ENCODE peak calls at places on chromosomes 12 and 14, in six cellular contexts. W, U, L, K, Z and G are unnamed samples. For H3K27me3, the result is how much of the 10 kb centered on the place peaks cover.

GRCh38 chr12:131046813-131047788 is 93.4 kb downstream of the ADGRD1 start:
- DNase-seq in W (peak), U (peak), L (no peak), K (peak), Z (no peak), G (peak)

GRCh38 chr12:15863984-15864383 is 18.2 kb upstream of the STRAP start:
- DNase-seq in W (no peak), U (no peak), L (no peak), K (no peak), Z (no peak), G (no peak)

GRCh38 chr14:90039253-90040010 is 22.4 kb upstream of the KCNK13 start:
- DNase-seq in W (no peak), U (no peak), L (no peak), K (no peak), Z (no peak), G (no peak)

GRCh38 chr14:68653108-68653507 is 139.8 kb downstream of the ZFP36L1 start:
- DNase-seq in W (no peak), U (no peak), L (peak), K (no peak), Z (no peak), G (no peak)

GRCh38 chr12:124231980-124232653 is 62.8 kb upstream of the RFLNA start:
- DNase-seq in W (peak), U (no peak), L (no peak), K (peak), Z (no peak), G (no peak)

GRCh38 chr12:49301759-49302158 is 6.8 kb downstream of the PRPH start:
- DNase-seq in W (no peak), U (no peak), L (no peak), K (no peak), Z (no peak), G (no peak)

GRCh38 chr14:23608454-23608853 is 27.7 kb upstream of the DHRS2 start:
- DNase-seq in W (no peak), U (no peak), L (no peak), K (no peak), Z (no peak), G (no peak)

GRCh38 chr12:92128612-92129011 is 17.0 kb downstream of the BTG1 start:
- DNase-seq in W (no peak), U (no peak), L (no peak), K (no peak), Z (no peak), G (no peak)

GRCh38 chr14:75559451-75560187 is 18.8 kb upstream of the FLVCR2 start:
- DNase-seq in W (peak), U (no peak), L (peak), K (no peak), Z (peak), G (peak)

GRCh38 chr12:124510301-124510970 is 57.0 kb downstream of the NCOR2 start:
- DNase-seq in W (no peak), U (no peak), L (no peak), K (peak), Z (no peak), G (no peak)

GRCh38 chr14:102525213-102526143 is 15.9 kb upstream of the ANKRD9 start:
- DNase-seq in W (no peak), U (no peak), L (no peak), K (peak), Z (peak), G (no peak)

GRCh38 chr14:20609215-20610001 is 18.2 kb upstream of the RNASE12 start:
- DNase-seq in W (peak), U (no peak), L (peak), K (peak), Z (peak), G (peak)

GRCh38 chr14:100546051-100546443 is 41.2 kb downstream of the BEGAIN start:
- DNase-seq in W (peak), U (no peak), L (no peak), K (no peak), Z (peak), G (no peak)

GRCh38 chr12:90281156-90281868 is 572.7 kb upstream of the ATP2B1 start:
- DNase-seq in W (no peak), U (no peak), L (no peak), K (no peak), Z (no peak), G (no peak)

GRCh38 chr12:49264466-49264872 is 413 bp upstream of the TUBA1C start:
- DNase-seq in W (no peak), U (no peak), L (no peak), K (no peak), Z (peak), G (no peak)

GRCh38 chr12:28486521-28486920 is 296.3 kb downstream of the CCDC91 start:
- DNase-seq in W (no peak), U (no peak), L (no peak), K (no peak), Z (no peak), G (no peak)

GRCh38 chr12:65999564-66000280 is 130.8 kb downstream of the LLPH start:
- DNase-seq in W (no peak), U (no peak), L (no peak), K (no peak), Z (peak), G (peak)

GRCh38 chr14:64777461-64777860 is 73.2 kb downstream of the PLEKHG3 start:
- DNase-seq in W (no peak), U (no peak), L (no peak), K (no peak), Z (no peak), G (no peak)

GRCh38 chr12:52774629-52775250 is 2.4 kb downstream of the KRT76 start:
- DNase-seq in W (no peak), U (no peak), L (no peak), K (no peak), Z (no peak), G (no peak)

DNA sequence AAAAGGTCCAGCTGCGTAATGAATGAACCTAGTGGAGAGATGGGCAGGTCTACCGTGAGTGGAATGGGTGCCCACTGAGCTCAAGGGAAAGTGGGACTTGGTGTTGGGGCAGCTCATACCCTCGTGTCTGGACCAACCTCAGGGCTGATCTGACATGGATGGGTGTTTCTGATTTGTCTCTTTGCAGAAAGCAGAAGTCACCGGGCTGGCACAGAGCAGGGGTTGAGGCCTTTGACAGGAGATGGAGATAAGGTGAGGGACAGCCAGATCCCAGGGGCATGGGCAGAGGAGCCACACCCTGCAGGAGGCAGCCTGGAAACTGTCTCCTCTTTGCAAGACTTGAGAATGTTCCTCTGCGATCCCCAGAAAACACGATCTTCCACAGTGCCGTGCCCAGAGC is 20.9 kb upstream of the PPP1CC start:
- DNase-seq in W (no peak), U (no peak), L (no peak), K (no peak), Z (no peak), G (no peak)
- H3K27ac ChIP-seq in W (no peak), U (no peak), L (no peak), K (no peak), Z (no peak), G (no peak)

DNA sequence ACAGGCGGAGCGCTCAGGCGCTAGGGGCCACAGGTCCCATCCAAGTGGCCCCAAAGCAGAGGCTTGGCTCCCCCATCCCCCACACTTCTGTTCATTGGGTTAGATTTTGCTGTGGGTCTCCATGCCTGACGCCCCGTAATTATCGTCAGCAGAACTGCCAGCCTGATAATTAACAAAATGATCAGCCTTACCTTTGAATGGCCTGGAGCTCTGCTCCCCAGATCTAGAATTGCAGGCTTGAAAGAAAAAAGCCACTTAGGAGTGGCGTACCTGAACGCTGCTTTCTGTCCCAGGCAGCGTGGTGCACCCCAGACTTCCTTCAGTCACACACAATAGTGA is 28.7 kb upstream of the LRP1-AS start:
- DNase-seq in W (no peak), U (no peak), L (no peak), K (no peak), Z (no peak), G (no peak)
- TF ChIP-seq CTCF in W (no peak), U (no peak), L (no peak), K (peak), Z (no peak), G (peak)

GRCh38 chr12:112855375-112855774 is 51.4 kb upstream of the OAS1 start:
- DNase-seq in W (no peak), U (no peak), L (no peak), K (no peak), Z (no peak), G (no peak)

GRCh38 chr12:112862570-112863137 is 44.1 kb upstream of the OAS1 start:
- DNase-seq in W (no peak), U (no peak), L (no peak), K (no peak), Z (no peak), G (no peak)

GRCh38 chr12:112858776-112859175 is 48.0 kb upstream of the OAS1 start:
- DNase-seq in W (no peak), U (no peak), L (no peak), K (no peak), Z (no peak), G (no peak)

DNA sequence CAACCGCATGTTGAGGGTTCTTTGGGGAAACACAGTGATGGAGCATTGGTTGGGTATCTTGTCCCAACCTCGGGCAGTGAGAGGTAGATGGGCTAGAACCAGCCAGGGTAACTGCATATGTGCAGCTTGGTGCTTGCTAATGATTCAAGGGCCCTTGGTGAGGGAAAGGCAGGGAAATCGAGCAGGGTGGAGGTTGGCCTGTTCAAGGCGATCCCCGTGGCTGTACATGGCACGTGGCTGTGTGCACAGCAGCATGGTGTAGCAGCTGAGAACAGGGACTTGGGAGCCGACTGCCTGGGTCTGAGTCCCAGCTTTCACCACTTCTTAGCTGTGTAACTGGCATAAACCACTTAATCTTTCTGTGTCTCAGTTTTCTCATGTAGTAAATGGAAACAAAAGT is 45.5 kb upstream of the OAS1 start:
- DNase-seq in W (no peak), U (no peak), L (no peak), K (no peak), Z (no peak), G (no peak)
- H3K27me3 ChIP-seq in W (under half), U (under half), L (under half), K (under half), Z (under half), G (under half)

DNA sequence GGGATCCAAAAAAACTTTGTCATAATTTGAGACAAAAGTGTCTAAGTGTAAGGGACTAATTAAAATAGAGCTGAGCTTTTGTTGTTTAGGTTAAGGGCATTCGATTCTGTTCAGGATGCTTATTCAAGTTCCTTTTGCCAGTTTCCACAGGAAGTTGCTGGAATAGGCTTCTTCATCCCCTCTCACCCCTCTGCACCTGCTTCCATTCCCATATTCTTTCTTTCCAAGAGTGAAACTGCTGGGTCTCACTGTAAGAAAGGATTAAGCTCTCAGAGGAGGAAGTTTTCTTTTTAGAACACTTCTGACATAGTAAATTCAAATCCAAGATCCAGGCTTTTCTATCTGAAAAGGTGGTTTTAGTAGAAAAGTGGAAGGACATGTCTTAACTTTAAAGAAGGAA is 61.4 kb downstream of the POLR3B start:
- DNase-seq in W (no peak), U (no peak), L (no peak), K (no peak), Z (no peak), G (no peak)
- H3K27ac ChIP-seq in W (no peak), U (peak), L (no peak), K (no peak), Z (no peak), G (peak)

DNA sequence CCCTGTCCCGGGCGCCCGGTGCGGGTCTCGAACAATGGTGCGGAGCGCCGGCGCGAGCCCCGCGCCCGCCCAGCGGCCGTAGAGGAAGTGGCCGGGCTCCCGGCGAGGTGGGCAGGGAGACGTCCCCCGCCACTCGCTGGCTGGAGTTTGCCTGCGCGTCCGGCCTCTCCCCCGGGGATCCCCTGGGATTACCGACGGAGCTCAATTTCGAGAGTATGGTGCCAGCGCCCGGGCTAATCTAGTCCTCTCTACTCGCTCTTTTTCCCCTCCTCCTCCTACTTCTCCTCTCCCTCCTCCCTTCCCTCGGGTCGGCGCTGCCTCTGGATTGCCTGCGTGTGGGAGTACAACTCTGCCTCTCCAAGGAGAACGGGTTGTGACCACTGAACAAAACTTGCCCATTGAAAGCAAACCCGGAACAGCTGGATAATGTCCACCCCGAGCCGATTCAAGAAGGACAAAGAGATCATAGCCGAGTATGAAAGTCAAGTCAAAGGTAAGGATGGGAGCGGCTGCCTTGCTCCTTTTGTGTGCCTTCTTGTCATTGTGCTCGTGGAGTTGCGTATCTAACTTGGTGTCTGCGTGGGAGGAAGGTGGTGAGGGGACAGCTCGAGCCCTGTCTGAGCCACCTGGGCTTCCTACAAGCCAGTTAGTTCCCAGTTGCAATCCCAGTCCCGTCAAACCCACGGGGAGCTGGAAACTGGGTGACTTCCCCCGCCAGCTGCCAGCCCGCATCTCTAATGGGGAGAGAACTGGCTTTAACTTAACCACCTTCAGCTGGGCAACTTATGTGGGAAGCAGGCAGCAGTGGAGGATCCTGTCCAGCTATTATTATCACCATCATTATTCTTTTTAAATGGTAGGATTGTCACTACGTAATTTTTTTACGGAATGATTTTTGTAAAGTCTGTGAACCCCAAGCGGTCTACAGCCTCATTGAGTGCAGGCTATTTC is at the start of gene SRGAP1:
- DNase-seq in W (peak), U (peak), L (peak), K (peak), Z (peak), G (peak)
- TF ChIP-seq CTCF in W (no peak), U (no peak), L (no peak), K (no peak), Z (peak), G (no peak)

DNA sequence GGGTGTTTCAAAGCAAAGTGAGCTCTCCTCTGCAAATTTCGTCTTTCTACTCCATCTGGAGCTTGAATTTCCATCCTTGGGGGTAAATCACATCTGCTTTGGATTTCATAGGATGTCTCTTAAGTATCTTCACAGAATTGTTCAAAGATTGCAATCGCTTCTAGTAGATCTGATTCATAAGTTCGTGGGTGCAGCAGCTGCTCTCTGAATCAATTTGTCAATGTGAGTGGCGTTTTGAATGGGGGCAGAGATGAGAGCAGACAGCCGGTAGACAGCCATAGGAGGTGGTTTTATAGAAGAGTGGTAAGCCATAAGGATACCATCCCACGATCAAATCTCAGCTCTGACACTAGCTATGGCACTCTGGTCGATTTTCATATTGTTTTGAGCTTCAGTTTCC is 146.0 kb upstream of the RPH3A start:
- DNase-seq in W (no peak), U (no peak), L (no peak), K (no peak), Z (no peak), G (no peak)
- H3K27me3 ChIP-seq in W (under half), U (under half), L (under half), K (under half), Z (under half), G (under half)

DNA sequence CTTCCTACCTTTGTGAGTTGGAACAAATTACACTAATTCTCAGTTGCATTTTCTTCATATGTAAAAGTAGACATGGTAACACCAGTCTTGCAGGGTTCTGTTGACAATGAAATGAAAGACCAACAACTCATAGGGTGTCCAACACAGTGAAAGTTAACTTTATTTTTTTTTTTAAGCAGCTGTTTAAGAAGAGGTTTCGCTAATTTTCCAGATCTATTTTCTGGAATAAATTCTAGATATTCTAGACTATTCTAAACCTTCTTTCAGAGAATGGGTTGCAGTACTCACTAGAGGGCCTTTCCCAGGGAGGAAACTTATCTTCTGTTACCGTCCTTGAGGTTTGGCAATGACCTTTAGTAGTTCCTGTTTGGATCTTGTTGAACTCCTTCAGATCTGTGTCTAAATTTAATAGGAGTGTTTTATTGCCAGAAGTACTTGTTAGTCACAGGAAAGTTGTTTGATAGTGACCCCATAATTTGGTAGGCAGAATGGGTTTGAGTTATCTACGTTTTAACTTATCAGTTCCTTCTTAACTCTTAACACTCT is 2.8 kb upstream of the ART4 start:
- DNase-seq in W (no peak), U (no peak), L (no peak), K (no peak), Z (peak), G (no peak)
- H3K27ac ChIP-seq in W (peak), U (peak), L (peak), K (no peak), Z (no peak), G (no peak)